ENCODE peak calls at places on chromosomes 11 and 22, in eight cellular contexts. X, S, Z, K, F, T, O and N are unnamed samples. For H3K27me3, the result is how much of the 10 kb centered on the place peaks cover.

GRCh38 chr11:3808846-3809623 is 675 bp downstream of the PGAP2 start:
- DNase-seq in X (peak), S (peak), Z (no peak), K (peak), F (peak), T (peak), O (peak), N (no peak)

GRCh38 chr11:844693-845644 is 2.3 kb downstream of the TSPAN4 start:
- DNase-seq in X (peak), S (peak), Z (no peak), K (peak), F (peak), T (no peak), O (peak), N (peak)

GRCh38 chr11:279966-280761 is 2.0 kb downstream of the NLRP6 start:
- DNase-seq in X (no peak), S (no peak), Z (no peak), K (no peak), F (peak), T (peak), O (peak), N (no peak)

GRCh38 chr11:72238492-72239295 is 5.3 kb downstream of the PHOX2A start:
- DNase-seq in X (peak), S (no peak), Z (no peak), K (no peak), F (no peak), T (no peak), O (no peak), N (no peak)

GRCh38 chr11:123060265-123061000 is 1.5 kb downstream of the HSPA8 start:
- DNase-seq in X (no peak), S (no peak), Z (no peak), K (no peak), F (no peak), T (no peak), O (no peak), N (no peak)

GRCh38 chr11:27350503-27350902 is 12.5 kb downstream of the CCDC34 start:
- DNase-seq in X (no peak), S (no peak), Z (no peak), K (no peak), F (no peak), T (no peak), O (no peak), N (no peak)

GRCh38 chr11:4072668-4073285 is 21.8 kb upstream of the RRM1 start:
- DNase-seq in X (peak), S (peak), Z (no peak), K (peak), F (peak), T (peak), O (peak), N (no peak)

GRCh38 chr22:46064966-46065666 is 85.2 kb upstream of the PPARA start:
- DNase-seq in X (no peak), S (no peak), Z (no peak), K (no peak), F (peak), T (no peak), O (no peak), N (no peak)

GRCh38 chr11:92765418-92765817 is 204.0 kb upstream of the MTNR1B start:
- DNase-seq in X (no peak), S (no peak), Z (no peak), K (no peak), F (no peak), T (no peak), O (no peak), N (no peak)

GRCh38 chr11:121958978-121959340 is 157.1 kb downstream of the BLID start:
- DNase-seq in X (no peak), S (no peak), Z (no peak), K (no peak), F (no peak), T (no peak), O (no peak), N (no peak)

GRCh38 chr11:68149417-68149816 is 28.2 kb upstream of the CHKA start:
- DNase-seq in X (no peak), S (no peak), Z (no peak), K (no peak), F (no peak), T (no peak), O (no peak), N (no peak)

GRCh38 chr22:31241200-31241599 is 29.1 kb downstream of the LIMK2 start:
- DNase-seq in X (peak), S (no peak), Z (no peak), K (no peak), F (no peak), T (no peak), O (peak), N (no peak)

DNA sequence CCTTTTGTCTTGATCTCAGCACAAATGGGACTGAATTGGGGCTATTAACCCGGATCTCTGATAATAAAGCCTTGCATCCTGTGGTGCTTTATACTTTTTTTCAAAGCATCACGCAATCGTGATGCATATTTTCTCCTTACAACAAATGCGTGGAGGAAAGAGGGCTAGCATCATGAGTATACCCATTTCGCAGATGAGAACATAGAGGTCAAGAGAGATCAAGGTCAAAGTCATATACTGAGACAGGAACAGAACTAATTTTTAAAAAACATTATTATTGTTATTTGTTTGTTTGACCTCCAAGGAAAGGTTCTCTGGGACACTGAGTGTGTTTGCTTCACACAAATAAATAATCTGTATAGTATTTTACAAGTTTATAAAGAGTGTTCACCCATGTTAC is 191.2 kb downstream of the ST3GAL4 start:
- DNase-seq in X (no peak), S (no peak), Z (no peak), K (no peak), F (no peak), T (no peak), O (no peak), N (no peak)
- H3K27me3 ChIP-seq in X (under half), S (under half), Z (under half), K (under half), F (under half), T (under half), O (under half), N (under half)

GRCh38 chr11:44916316-44916715 is 34.4 kb downstream of the TP53I11 start:
- DNase-seq in X (no peak), S (no peak), Z (no peak), K (no peak), F (no peak), T (no peak), O (no peak), N (no peak)

GRCh38 chr11:44912270-44912987 is 38.3 kb downstream of the TP53I11 start:
- DNase-seq in X (peak), S (no peak), Z (no peak), K (no peak), F (no peak), T (no peak), O (no peak), N (no peak)

GRCh38 chr11:44913502-44913901 is 37.2 kb downstream of the TP53I11 start:
- DNase-seq in X (no peak), S (no peak), Z (no peak), K (no peak), F (no peak), T (no peak), O (no peak), N (no peak)

GRCh38 chr11:44915621-44916020 is 35.1 kb downstream of the TP53I11 start:
- DNase-seq in X (no peak), S (no peak), Z (no peak), K (no peak), F (no peak), T (no peak), O (no peak), N (no peak)

GRCh38 chr11:44914105-44914504 is 36.6 kb downstream of the TP53I11 start:
- DNase-seq in X (no peak), S (no peak), Z (no peak), K (no peak), F (no peak), T (no peak), O (no peak), N (no peak)
- H3K27me3 ChIP-seq in X (under half), S (under half), Z (under half), K (under half), F (under half), T (under half), O (under half), N (under half)

DNA sequence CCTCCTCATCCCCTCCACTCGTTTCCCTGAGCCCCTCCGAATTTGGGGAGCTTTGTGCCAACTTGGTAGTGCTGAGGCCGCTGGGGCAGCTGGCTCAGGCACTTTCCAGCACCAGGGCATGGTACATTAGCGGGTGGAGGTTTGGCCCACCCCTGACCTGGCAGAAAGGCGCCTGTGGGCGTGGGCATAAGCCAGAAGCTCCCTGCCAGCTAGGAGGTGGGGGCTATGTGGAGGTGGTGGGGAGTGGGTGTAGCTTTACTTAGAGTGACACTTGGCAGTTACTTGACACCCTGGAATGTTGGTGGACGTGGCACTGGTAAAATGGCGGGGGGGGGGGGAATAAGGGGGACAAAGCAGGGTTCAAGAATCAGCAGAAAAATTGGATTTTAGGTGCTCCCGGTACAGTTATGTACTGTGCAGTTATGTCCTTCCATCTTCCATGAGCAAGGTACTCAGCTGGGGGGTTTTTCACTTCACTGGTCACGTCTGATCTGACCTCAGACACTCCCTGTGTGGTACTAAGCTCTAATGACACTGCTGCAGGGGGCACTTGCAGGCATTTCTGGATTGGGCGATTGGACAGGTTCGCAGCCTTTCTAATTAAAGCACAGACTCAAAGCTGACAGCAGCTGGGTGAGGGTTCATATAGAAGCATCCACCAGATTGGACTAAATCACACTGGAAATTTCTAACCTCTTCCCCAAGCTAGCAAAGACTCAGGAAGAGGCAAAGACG is 10.4 kb upstream of the IGF2 start:
- DNase-seq in X (no peak), S (no peak), Z (no peak), K (no peak), F (no peak), T (no peak), O (no peak), N (no peak)
- H3K27me3 ChIP-seq in X (under half), S (under half), Z (under half), K (under half), F (under half), T (under half), O (under half), N (under half)

GRCh38 chr11:97279341-97279740 is 889.5 kb downstream of the JRKL start:
- DNase-seq in X (no peak), S (no peak), Z (no peak), K (no peak), F (no peak), T (no peak), O (no peak), N (no peak)

GRCh38 chr11:97280347-97280746 is 890.5 kb downstream of the JRKL start:
- DNase-seq in X (no peak), S (no peak), Z (no peak), K (no peak), F (no peak), T (no peak), O (no peak), N (no peak)
- H3K27me3 ChIP-seq in X (under half), S (under half), Z (under half), K (under half), F (under half), T (under half), O (under half), N (under half)

GRCh38 chr11:128927683-128928336 is 14.9 kb downstream of the TP53AIP1 start:
- DNase-seq in X (no peak), S (no peak), Z (no peak), K (no peak), F (no peak), T (no peak), O (no peak), N (no peak)
- H3K27me3 ChIP-seq in X (under half), S (under half), Z (under half), K (under half), F (under half), T (under half), O (under half), N (under half)